ENCODE peak calls at places on chromosome 10, in nine cellular contexts. One of them, this sample, is unnamed.

GRCh38 chr10:103915794-103916193 is 2.2 kb downstream of the STN1 start:
- DNase-seq in astrocyte of the spinal cord: no peak
- DNase-seq in DND-41: peak; percentile 37
- DNase-seq in epithelial cell of esophagus: no peak
- DNase-seq in IMR-90: no peak
- DNase-seq in upper lobe of left lung: no peak
- DNase-seq in cardiac fibroblast: peak; percentile 35
- DNase-seq in cardiac muscle cell: no peak
- DNase-seq in kidney: no peak
- DNase-seq in this sample: no peak

GRCh38 chr10:133143546-133143945 is 16.5 kb upstream of the KNDC1 start:
- DNase-seq in astrocyte of the spinal cord: no peak
- DNase-seq in DND-41: no peak
- DNase-seq in epithelial cell of esophagus: no peak
- DNase-seq in IMR-90: no peak
- DNase-seq in upper lobe of left lung: peak; percentile 30
- DNase-seq in cardiac fibroblast: no peak
- DNase-seq in cardiac muscle cell: no peak
- DNase-seq in kidney: no peak
- DNase-seq in this sample: no peak

GRCh38 chr10:99329891-99330674 is 927 bp downstream of the CNNM1 start:
- DNase-seq in astrocyte of the spinal cord: no peak
- DNase-seq in DND-41: no peak
- DNase-seq in epithelial cell of esophagus: peak; percentile 19
- DNase-seq in IMR-90: peak; percentile 4
- DNase-seq in upper lobe of left lung: peak; percentile 87
- DNase-seq in cardiac fibroblast: no peak
- DNase-seq in cardiac muscle cell: peak; percentile 69
- DNase-seq in kidney: peak; percentile 75
- DNase-seq in this sample: peak; percentile 36

GRCh38 chr10:27383595-27384542 is 120.2 kb upstream of the RAB18 start:
- DNase-seq in astrocyte of the spinal cord: peak; percentile 5
- DNase-seq in DND-41: no peak
- DNase-seq in epithelial cell of esophagus: peak; percentile 90
- DNase-seq in IMR-90: peak; percentile 6
- DNase-seq in upper lobe of left lung: no peak
- DNase-seq in cardiac fibroblast: no peak
- DNase-seq in cardiac muscle cell: no peak
- DNase-seq in kidney: no peak
- DNase-seq in this sample: no peak

GRCh38 chr10:30911303-30911863 is 120.3 kb downstream of the ZNF438 start:
- DNase-seq in astrocyte of the spinal cord: no peak
- DNase-seq in DND-41: no peak
- DNase-seq in epithelial cell of esophagus: no peak
- DNase-seq in IMR-90: no peak
- DNase-seq in upper lobe of left lung: no peak
- DNase-seq in cardiac fibroblast: no peak
- DNase-seq in cardiac muscle cell: peak; percentile 28
- DNase-seq in kidney: no peak
- DNase-seq in this sample: no peak

GRCh38 chr10:98172495-98172894 is 38.0 kb downstream of the R3HCC1L start:
- DNase-seq in astrocyte of the spinal cord: peak; percentile 17
- DNase-seq in DND-41: no peak
- DNase-seq in epithelial cell of esophagus: no peak
- DNase-seq in IMR-90: no peak
- DNase-seq in upper lobe of left lung: no peak
- DNase-seq in cardiac fibroblast: no peak
- DNase-seq in cardiac muscle cell: no peak
- DNase-seq in kidney: peak; percentile 22
- DNase-seq in this sample: no peak

GRCh38 chr10:4450981-4451501 is 375.0 kb upstream of the AKR1E2 start:
- DNase-seq in astrocyte of the spinal cord: peak; percentile 60
- DNase-seq in DND-41: peak; percentile 71
- DNase-seq in epithelial cell of esophagus: peak; percentile 83
- DNase-seq in IMR-90: peak; percentile 90
- DNase-seq in upper lobe of left lung: no peak
- DNase-seq in cardiac fibroblast: peak; percentile 88
- DNase-seq in cardiac muscle cell: no peak
- DNase-seq in kidney: no peak
- DNase-seq in this sample: no peak

GRCh38 chr10:132452216-132452650 is 55.2 kb downstream of the PWWP2B start:
- DNase-seq in astrocyte of the spinal cord: no peak
- DNase-seq in DND-41: no peak
- DNase-seq in epithelial cell of esophagus: no peak
- DNase-seq in IMR-90: no peak
- DNase-seq in upper lobe of left lung: peak; percentile 81
- DNase-seq in cardiac fibroblast: no peak
- DNase-seq in cardiac muscle cell: no peak
- DNase-seq in kidney: peak; percentile 79
- DNase-seq in this sample: no peak

GRCh38 chr10:126910798-126911197 is 5.6 kb downstream of the DOCK1 start:
- DNase-seq in astrocyte of the spinal cord: no peak
- DNase-seq in DND-41: no peak
- DNase-seq in epithelial cell of esophagus: no peak
- DNase-seq in IMR-90: peak; percentile 34
- DNase-seq in upper lobe of left lung: no peak
- DNase-seq in cardiac fibroblast: no peak
- DNase-seq in cardiac muscle cell: no peak
- DNase-seq in kidney: no peak
- DNase-seq in this sample: no peak

GRCh38 chr10:101292194-101293006 is 61.6 kb upstream of the BTRC start:
- DNase-seq in astrocyte of the spinal cord: peak; percentile 5
- DNase-seq in DND-41: no peak
- DNase-seq in epithelial cell of esophagus: no peak
- DNase-seq in IMR-90: no peak
- DNase-seq in upper lobe of left lung: peak; percentile 87
- DNase-seq in cardiac fibroblast: no peak
- DNase-seq in cardiac muscle cell: peak; percentile 52
- DNase-seq in kidney: no peak
- DNase-seq in this sample: no peak

GRCh38 chr10:607545-608196 is 81.8 kb downstream of the DIP2C start:
- DNase-seq in astrocyte of the spinal cord: no peak
- DNase-seq in DND-41: no peak
- DNase-seq in epithelial cell of esophagus: no peak
- DNase-seq in IMR-90: no peak
- DNase-seq in upper lobe of left lung: no peak
- DNase-seq in cardiac fibroblast: no peak
- DNase-seq in cardiac muscle cell: no peak
- DNase-seq in kidney: peak; percentile 22
- DNase-seq in this sample: no peak

GRCh38 chr10:46557319-46558140 is 1.1 kb upstream of the GPRIN2 start:
- DNase-seq in astrocyte of the spinal cord: no peak
- DNase-seq in DND-41: peak; percentile 3
- DNase-seq in epithelial cell of esophagus: no peak
- DNase-seq in IMR-90: no peak
- DNase-seq in upper lobe of left lung: peak; percentile 90
- DNase-seq in cardiac fibroblast: no peak
- DNase-seq in cardiac muscle cell: no peak
- DNase-seq in kidney: peak; percentile 88
- DNase-seq in this sample: no peak

GRCh38 chr10:44300666-44301649 is 83.9 kb downstream of the CXCL12 start:
- DNase-seq in astrocyte of the spinal cord: peak; percentile 93
- DNase-seq in DND-41: no peak
- DNase-seq in epithelial cell of esophagus: peak; percentile 71
- DNase-seq in IMR-90: peak; percentile 100
- DNase-seq in upper lobe of left lung: no peak
- DNase-seq in cardiac fibroblast: peak; percentile 95
- DNase-seq in cardiac muscle cell: no peak
- DNase-seq in kidney: peak; percentile 87
- DNase-seq in this sample: peak; percentile 66

GRCh38 chr10:77350134-77350533 is 287.5 kb downstream of the KCNMA1 start:
- DNase-seq in astrocyte of the spinal cord: no peak
- DNase-seq in DND-41: no peak
- DNase-seq in epithelial cell of esophagus: peak; percentile 50
- DNase-seq in IMR-90: no peak
- DNase-seq in upper lobe of left lung: no peak
- DNase-seq in cardiac fibroblast: no peak
- DNase-seq in cardiac muscle cell: no peak
- DNase-seq in kidney: no peak
- DNase-seq in this sample: no peak

GRCh38 chr10:28111712-28112111 is 112.8 kb upstream of the ODAD2 start:
- DNase-seq in astrocyte of the spinal cord: peak; percentile 80
- DNase-seq in DND-41: no peak
- DNase-seq in epithelial cell of esophagus: peak; percentile 45
- DNase-seq in IMR-90: peak; percentile 83
- DNase-seq in upper lobe of left lung: no peak
- DNase-seq in cardiac fibroblast: peak; percentile 35
- DNase-seq in cardiac muscle cell: no peak
- DNase-seq in kidney: no peak
- DNase-seq in this sample: no peak

GRCh38 chr10:79267449-79267848 is 79.8 kb upstream of the PPIF start:
- DNase-seq in astrocyte of the spinal cord: no peak
- DNase-seq in DND-41: no peak
- DNase-seq in epithelial cell of esophagus: no peak
- DNase-seq in IMR-90: no peak
- DNase-seq in upper lobe of left lung: no peak
- DNase-seq in cardiac fibroblast: no peak
- DNase-seq in cardiac muscle cell: no peak
- DNase-seq in kidney: no peak
- DNase-seq in this sample: no peak

DNA sequence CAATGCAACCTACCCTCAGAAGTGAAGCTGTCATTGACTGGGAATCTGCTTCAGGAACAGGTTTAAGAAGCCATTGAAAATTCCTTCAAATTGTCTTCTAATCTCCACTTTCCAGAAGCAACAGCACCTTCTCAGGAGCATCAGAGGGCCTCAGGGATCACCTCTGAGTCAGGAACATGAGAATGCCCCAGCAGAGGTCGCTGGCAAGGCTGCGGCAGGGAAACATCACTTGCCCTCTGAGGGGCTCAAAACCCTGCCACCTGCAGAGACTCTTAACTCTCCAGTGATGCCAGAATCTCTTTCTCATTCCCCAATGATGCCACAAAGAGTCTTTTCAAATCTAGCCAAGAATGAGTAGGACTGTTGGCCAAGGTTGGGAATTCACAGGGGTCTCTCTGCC is 5.9 kb upstream of the MAPK8 start:
- DNase-seq in astrocyte of the spinal cord: no peak
- DNase-seq in DND-41: no peak
- DNase-seq in epithelial cell of esophagus: no peak
- DNase-seq in IMR-90: no peak
- DNase-seq in upper lobe of left lung: no peak
- DNase-seq in cardiac fibroblast: no peak
- DNase-seq in cardiac muscle cell: no peak
- DNase-seq in kidney: no peak
- DNase-seq in this sample: no peak
- TF ChIP-seq CTCF in astrocyte of the spinal cord: no peak
- TF ChIP-seq CTCF in DND-41: no peak
- TF ChIP-seq CTCF in epithelial cell of esophagus: no peak
- TF ChIP-seq CTCF in IMR-90: no peak
- TF ChIP-seq CTCF in upper lobe of left lung: no peak
- TF ChIP-seq CTCF in cardiac fibroblast: no peak
- TF ChIP-seq CTCF in cardiac muscle cell: no peak
- TF ChIP-seq CTCF in kidney: no peak
- TF ChIP-seq CTCF in this sample: no peak

GRCh38 chr10:119786117-119786769 is 60.4 kb downstream of the INPP5F start:
- DNase-seq in astrocyte of the spinal cord: peak; percentile 69
- DNase-seq in DND-41: peak; percentile 12
- DNase-seq in epithelial cell of esophagus: peak; percentile 5
- DNase-seq in IMR-90: peak; percentile 78
- DNase-seq in upper lobe of left lung: no peak
- DNase-seq in cardiac fibroblast: peak; percentile 33
- DNase-seq in cardiac muscle cell: peak; percentile 61
- DNase-seq in kidney: no peak
- DNase-seq in this sample: no peak
- H3K4me3 ChIP-seq in astrocyte of the spinal cord: no peak overlapping the region
- H3K4me3 ChIP-seq in DND-41: no peak overlapping the region
- H3K4me3 ChIP-seq in epithelial cell of esophagus: no peak overlapping the region
- H3K4me3 ChIP-seq in IMR-90: no peak overlapping the region
- H3K4me3 ChIP-seq in upper lobe of left lung: no peak overlapping the region
- H3K4me3 ChIP-seq in cardiac fibroblast: no peak overlapping the region
- H3K4me3 ChIP-seq in cardiac muscle cell: no peak overlapping the region
- H3K4me3 ChIP-seq in kidney: no peak overlapping the region
- H3K4me3 ChIP-seq in this sample: no peak overlapping the region

GRCh38 chr10:130542761-130543160 is 406.6 kb downstream of the GLRX3 start:
- DNase-seq in astrocyte of the spinal cord: no peak
- DNase-seq in DND-41: no peak
- DNase-seq in epithelial cell of esophagus: no peak
- DNase-seq in IMR-90: no peak
- DNase-seq in upper lobe of left lung: peak; percentile 43
- DNase-seq in cardiac fibroblast: no peak
- DNase-seq in cardiac muscle cell: no peak
- DNase-seq in kidney: no peak
- DNase-seq in this sample: no peak

GRCh38 chr10:130546841-130547240 is 410.6 kb downstream of the GLRX3 start:
- DNase-seq in astrocyte of the spinal cord: no peak
- DNase-seq in DND-41: no peak
- DNase-seq in epithelial cell of esophagus: no peak
- DNase-seq in IMR-90: no peak
- DNase-seq in upper lobe of left lung: no peak
- DNase-seq in cardiac fibroblast: no peak
- DNase-seq in cardiac muscle cell: no peak
- DNase-seq in kidney: no peak
- DNase-seq in this sample: no peak

GRCh38 chr10:130543787-130544186 is 407.6 kb downstream of the GLRX3 start:
- DNase-seq in astrocyte of the spinal cord: no peak
- DNase-seq in DND-41: no peak
- DNase-seq in epithelial cell of esophagus: no peak
- DNase-seq in IMR-90: no peak
- DNase-seq in upper lobe of left lung: no peak
- DNase-seq in cardiac fibroblast: no peak
- DNase-seq in cardiac muscle cell: no peak
- DNase-seq in kidney: no peak
- DNase-seq in this sample: no peak

GRCh38 chr10:130545122-130545521 is 408.9 kb downstream of the GLRX3 start:
- DNase-seq in astrocyte of the spinal cord: no peak
- DNase-seq in DND-41: no peak
- DNase-seq in epithelial cell of esophagus: no peak
- DNase-seq in IMR-90: no peak
- DNase-seq in upper lobe of left lung: no peak
- DNase-seq in cardiac fibroblast: no peak
- DNase-seq in cardiac muscle cell: no peak
- DNase-seq in kidney: peak; percentile 43
- DNase-seq in this sample: no peak

DNA sequence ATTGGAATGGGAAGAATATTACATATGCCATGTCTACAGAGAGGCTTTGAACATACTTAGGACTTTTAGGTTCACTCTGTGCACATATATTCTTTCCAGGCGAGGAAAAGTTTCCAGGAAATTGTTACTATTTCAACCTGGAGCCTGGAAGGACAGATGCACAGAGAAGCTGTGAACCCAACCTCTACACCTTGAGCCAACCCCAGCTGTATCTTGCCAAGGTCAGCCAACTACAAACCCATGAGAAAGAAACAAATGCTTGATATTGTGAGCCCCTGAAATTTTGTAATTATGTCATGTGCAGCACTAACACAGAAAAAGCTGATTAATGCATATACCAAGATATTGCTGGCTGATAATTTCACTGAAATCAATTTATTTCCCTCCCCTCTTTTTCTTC is 404.9 kb downstream of the GLRX3 start:
- DNase-seq in astrocyte of the spinal cord: no peak
- DNase-seq in DND-41: no peak
- DNase-seq in epithelial cell of esophagus: no peak
- DNase-seq in IMR-90: no peak
- DNase-seq in upper lobe of left lung: no peak
- DNase-seq in cardiac fibroblast: no peak
- DNase-seq in cardiac muscle cell: no peak
- DNase-seq in kidney: no peak
- DNase-seq in this sample: no peak
- TF ChIP-seq CTCF in astrocyte of the spinal cord: no peak
- TF ChIP-seq CTCF in DND-41: no peak
- TF ChIP-seq CTCF in epithelial cell of esophagus: no peak
- TF ChIP-seq CTCF in IMR-90: no peak
- TF ChIP-seq CTCF in upper lobe of left lung: no peak
- TF ChIP-seq CTCF in cardiac fibroblast: no peak
- TF ChIP-seq CTCF in cardiac muscle cell: no peak
- TF ChIP-seq CTCF in kidney: no peak
- TF ChIP-seq CTCF in this sample: no peak

GRCh38 chr10:114172241-114172640 is 1.8 kb downstream of the CCDC186 start:
- DNase-seq in astrocyte of the spinal cord: peak; percentile 15
- DNase-seq in DND-41: no peak
- DNase-seq in epithelial cell of esophagus: no peak
- DNase-seq in IMR-90: peak; percentile 40
- DNase-seq in upper lobe of left lung: no peak
- DNase-seq in cardiac fibroblast: peak; percentile 28
- DNase-seq in cardiac muscle cell: no peak
- DNase-seq in kidney: no peak
- DNase-seq in this sample: no peak
- H3K4me3 ChIP-seq in astrocyte of the spinal cord: no peak overlapping the region
- H3K4me3 ChIP-seq in DND-41: peak overlapping the region; percentile 25
- H3K4me3 ChIP-seq in epithelial cell of esophagus: peak overlapping the region; percentile 99
- H3K4me3 ChIP-seq in IMR-90: peak overlapping the region; percentile 7
- H3K4me3 ChIP-seq in upper lobe of left lung: peak overlapping the region; percentile 78
- H3K4me3 ChIP-seq in cardiac fibroblast: peak overlapping the region; percentile 100
- H3K4me3 ChIP-seq in cardiac muscle cell: peak overlapping the region; percentile 87
- H3K4me3 ChIP-seq in kidney: peak overlapping the region; percentile 97
- H3K4me3 ChIP-seq in this sample: no peak overlapping the region

This sample was measured in GM06990.